ENCODE peak calls at places on chromosomes 11 and 22, in nine cellular contexts. One of them, this sample, is unnamed. For H3K4me1, the result is how much of the 10 kb centered on the place peaks cover.

GRCh38 chr22:23122992-23123803 is 18.6 kb downstream of the RSPH14 start:
- DNase-seq in endodermal cell: no peak
- DNase-seq in psoas muscle: peak
- DNase-seq in heart right ventricle: no peak
- DNase-seq in spleen: no peak
- DNase-seq in body of pancreas: no peak
- DNase-seq in adrenal gland: no peak
- DNase-seq in naive thymus-derived CD4-positive, alpha-beta T cell: no peak
- DNase-seq in cardiac muscle cell: no peak
- DNase-seq in this sample: no peak

GRCh38 chr11:2709429-2709828 is 9.6 kb upstream of the KCNQ1OT1 start:
- DNase-seq in spleen: no peak
- DNase-seq in heart right ventricle: no peak
- DNase-seq in psoas muscle: no peak
- DNase-seq in cardiac muscle cell: peak
- DNase-seq in naive thymus-derived CD4-positive, alpha-beta T cell: no peak
- DNase-seq in adrenal gland: no peak
- DNase-seq in endodermal cell: no peak
- DNase-seq in body of pancreas: no peak
- DNase-seq in this sample: no peak

GRCh38 chr11:61418136-61418535 is 11.6 kb downstream of the CPSF7 start:
- DNase-seq in adrenal gland: no peak
- DNase-seq in heart right ventricle: no peak
- DNase-seq in body of pancreas: no peak
- DNase-seq in naive thymus-derived CD4-positive, alpha-beta T cell: no peak
- DNase-seq in cardiac muscle cell: no peak
- DNase-seq in endodermal cell: no peak
- DNase-seq in psoas muscle: no peak
- DNase-seq in spleen: no peak
- DNase-seq in this sample: no peak

GRCh38 chr11:38824573-38824972 is 2226.5 kb upstream of the RAG2 start:
- DNase-seq in naive thymus-derived CD4-positive, alpha-beta T cell: no peak
- DNase-seq in endodermal cell: peak
- DNase-seq in heart right ventricle: no peak
- DNase-seq in psoas muscle: no peak
- DNase-seq in body of pancreas: no peak
- DNase-seq in cardiac muscle cell: peak
- DNase-seq in adrenal gland: no peak
- DNase-seq in spleen: no peak
- DNase-seq in this sample: no peak

GRCh38 chr11:8262552-8263108 is 1.0 kb downstream of the LMO1 start:
- DNase-seq in spleen: peak
- DNase-seq in adrenal gland: peak
- DNase-seq in heart right ventricle: no peak
- DNase-seq in psoas muscle: peak
- DNase-seq in cardiac muscle cell: peak
- DNase-seq in naive thymus-derived CD4-positive, alpha-beta T cell: no peak
- DNase-seq in endodermal cell: peak
- DNase-seq in body of pancreas: peak
- DNase-seq in this sample: no peak

GRCh38 chr11:86696004-86696403 is 23.6 kb upstream of the ME3 start:
- DNase-seq in adrenal gland: peak
- DNase-seq in psoas muscle: no peak
- DNase-seq in endodermal cell: no peak
- DNase-seq in body of pancreas: no peak
- DNase-seq in naive thymus-derived CD4-positive, alpha-beta T cell: no peak
- DNase-seq in cardiac muscle cell: peak
- DNase-seq in heart right ventricle: no peak
- DNase-seq in spleen: no peak
- DNase-seq in this sample: no peak

GRCh38 chr11:86277741-86278140 is 24.3 kb upstream of the HIKESHI start:
- DNase-seq in body of pancreas: no peak
- DNase-seq in heart right ventricle: no peak
- DNase-seq in spleen: no peak
- DNase-seq in adrenal gland: no peak
- DNase-seq in naive thymus-derived CD4-positive, alpha-beta T cell: no peak
- DNase-seq in psoas muscle: no peak
- DNase-seq in cardiac muscle cell: no peak
- DNase-seq in endodermal cell: no peak
- DNase-seq in this sample: no peak

GRCh38 chr11:102680945-102681344 is 24.6 kb downstream of the MMP27 start:
- DNase-seq in cardiac muscle cell: peak
- DNase-seq in heart right ventricle: no peak
- DNase-seq in naive thymus-derived CD4-positive, alpha-beta T cell: no peak
- DNase-seq in psoas muscle: peak
- DNase-seq in endodermal cell: no peak
- DNase-seq in body of pancreas: no peak
- DNase-seq in spleen: no peak
- DNase-seq in adrenal gland: no peak
- DNase-seq in this sample: no peak

GRCh38 chr22:22125028-22125578 is 119.5 kb upstream of the VPREB1 start:
- DNase-seq in body of pancreas: no peak
- DNase-seq in adrenal gland: no peak
- DNase-seq in spleen: no peak
- DNase-seq in endodermal cell: no peak
- DNase-seq in naive thymus-derived CD4-positive, alpha-beta T cell: no peak
- DNase-seq in heart right ventricle: no peak
- DNase-seq in cardiac muscle cell: no peak
- DNase-seq in psoas muscle: no peak
- DNase-seq in this sample: no peak

GRCh38 chr11:61109671-61110070 is 7.4 kb downstream of the CD5 start:
- DNase-seq in cardiac muscle cell: no peak
- DNase-seq in body of pancreas: no peak
- DNase-seq in heart right ventricle: no peak
- DNase-seq in psoas muscle: no peak
- DNase-seq in endodermal cell: no peak
- DNase-seq in adrenal gland: no peak
- DNase-seq in spleen: no peak
- DNase-seq in naive thymus-derived CD4-positive, alpha-beta T cell: no peak
- DNase-seq in this sample: no peak

GRCh38 chr22:49825944-49826602 is 1.6 kb downstream of the BRD1 start:
- DNase-seq in endodermal cell: no peak
- DNase-seq in adrenal gland: peak
- DNase-seq in heart right ventricle: no peak
- DNase-seq in body of pancreas: no peak
- DNase-seq in spleen: peak
- DNase-seq in psoas muscle: no peak
- DNase-seq in naive thymus-derived CD4-positive, alpha-beta T cell: peak
- DNase-seq in cardiac muscle cell: peak
- DNase-seq in this sample: no peak

GRCh38 chr11:110497204-110497987 is 67.6 kb downstream of the FDX1 start:
- DNase-seq in heart right ventricle: no peak
- DNase-seq in body of pancreas: no peak
- DNase-seq in naive thymus-derived CD4-positive, alpha-beta T cell: no peak
- DNase-seq in cardiac muscle cell: peak
- DNase-seq in endodermal cell: no peak
- DNase-seq in spleen: no peak
- DNase-seq in adrenal gland: no peak
- DNase-seq in psoas muscle: no peak
- DNase-seq in this sample: no peak

DNA sequence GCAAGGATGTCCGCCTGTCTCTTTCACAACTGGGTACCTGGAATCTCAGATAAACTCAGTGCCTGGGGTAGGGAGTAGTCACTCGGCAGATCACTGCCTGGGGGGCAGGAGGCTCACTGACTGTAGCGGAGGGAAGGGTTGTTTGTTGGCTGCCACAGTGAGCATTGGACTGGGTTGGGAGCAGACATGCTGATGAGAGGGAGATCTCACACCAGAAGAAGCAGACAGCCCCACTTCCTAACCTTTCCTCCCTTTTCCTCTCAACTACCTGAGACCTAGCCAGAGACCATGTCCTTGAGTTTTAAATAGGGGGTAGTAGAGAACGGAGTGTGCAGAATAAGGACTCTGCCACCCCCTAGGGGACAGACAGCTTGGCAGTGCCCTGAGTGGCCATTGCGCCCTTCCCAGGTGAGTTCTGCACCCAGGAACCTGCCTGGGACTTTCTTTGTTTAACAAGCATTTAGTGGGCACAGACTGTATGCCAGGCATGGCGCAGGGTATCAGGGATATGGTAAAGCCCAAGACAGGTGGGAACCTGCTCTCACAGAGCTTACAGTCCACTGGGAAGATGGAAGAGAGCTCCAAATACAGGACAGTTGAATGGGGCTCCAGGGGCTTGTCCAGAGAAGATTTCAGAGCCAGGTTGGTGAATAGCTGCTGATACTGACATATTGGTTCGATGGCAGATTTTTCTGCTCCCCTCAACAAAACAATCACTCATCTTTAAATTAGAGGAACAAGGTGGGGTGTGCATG is 115.7 kb upstream of the NNMT start:
- DNase-seq in naive thymus-derived CD4-positive, alpha-beta T cell: no peak
- DNase-seq in cardiac muscle cell: peak
- DNase-seq in psoas muscle: peak
- DNase-seq in heart right ventricle: peak
- DNase-seq in body of pancreas: peak
- DNase-seq in spleen: no peak
- DNase-seq in adrenal gland: no peak
- DNase-seq in endodermal cell: peak
- DNase-seq in this sample: no peak
- H3K4me1 ChIP-seq in naive thymus-derived CD4-positive, alpha-beta T cell: under half
- H3K4me1 ChIP-seq in cardiac muscle cell: under half
- H3K4me1 ChIP-seq in psoas muscle: half or more
- H3K4me1 ChIP-seq in heart right ventricle: half or more
- H3K4me1 ChIP-seq in body of pancreas: half or more
- H3K4me1 ChIP-seq in spleen: half or more
- H3K4me1 ChIP-seq in adrenal gland: half or more
- H3K4me1 ChIP-seq in endodermal cell: under half
- H3K4me1 ChIP-seq in this sample: under half

GRCh38 chr11:12056112-12056511 is 47.7 kb upstream of the DKK3 start:
- DNase-seq in heart right ventricle: no peak
- DNase-seq in psoas muscle: no peak
- DNase-seq in naive thymus-derived CD4-positive, alpha-beta T cell: no peak
- DNase-seq in body of pancreas: no peak
- DNase-seq in adrenal gland: no peak
- DNase-seq in spleen: no peak
- DNase-seq in endodermal cell: no peak
- DNase-seq in cardiac muscle cell: no peak
- DNase-seq in this sample: no peak

GRCh38 chr11:12050911-12051667 is 42.7 kb upstream of the DKK3 start:
- DNase-seq in spleen: no peak
- DNase-seq in psoas muscle: no peak
- DNase-seq in cardiac muscle cell: no peak
- DNase-seq in heart right ventricle: no peak
- DNase-seq in adrenal gland: no peak
- DNase-seq in naive thymus-derived CD4-positive, alpha-beta T cell: no peak
- DNase-seq in body of pancreas: peak
- DNase-seq in endodermal cell: no peak
- DNase-seq in this sample: no peak

GRCh38 chr11:12052676-12053605 is 44.5 kb upstream of the DKK3 start:
- DNase-seq in naive thymus-derived CD4-positive, alpha-beta T cell: no peak
- DNase-seq in adrenal gland: no peak
- DNase-seq in endodermal cell: peak
- DNase-seq in psoas muscle: no peak
- DNase-seq in spleen: no peak
- DNase-seq in body of pancreas: no peak
- DNase-seq in heart right ventricle: no peak
- DNase-seq in cardiac muscle cell: no peak
- DNase-seq in this sample: no peak

GRCh38 chr11:12050470-12050891 is 42.1 kb upstream of the DKK3 start:
- DNase-seq in adrenal gland: no peak
- DNase-seq in psoas muscle: no peak
- DNase-seq in cardiac muscle cell: no peak
- DNase-seq in endodermal cell: no peak
- DNase-seq in spleen: no peak
- DNase-seq in heart right ventricle: no peak
- DNase-seq in body of pancreas: peak
- DNase-seq in naive thymus-derived CD4-positive, alpha-beta T cell: no peak
- DNase-seq in this sample: no peak

DNA sequence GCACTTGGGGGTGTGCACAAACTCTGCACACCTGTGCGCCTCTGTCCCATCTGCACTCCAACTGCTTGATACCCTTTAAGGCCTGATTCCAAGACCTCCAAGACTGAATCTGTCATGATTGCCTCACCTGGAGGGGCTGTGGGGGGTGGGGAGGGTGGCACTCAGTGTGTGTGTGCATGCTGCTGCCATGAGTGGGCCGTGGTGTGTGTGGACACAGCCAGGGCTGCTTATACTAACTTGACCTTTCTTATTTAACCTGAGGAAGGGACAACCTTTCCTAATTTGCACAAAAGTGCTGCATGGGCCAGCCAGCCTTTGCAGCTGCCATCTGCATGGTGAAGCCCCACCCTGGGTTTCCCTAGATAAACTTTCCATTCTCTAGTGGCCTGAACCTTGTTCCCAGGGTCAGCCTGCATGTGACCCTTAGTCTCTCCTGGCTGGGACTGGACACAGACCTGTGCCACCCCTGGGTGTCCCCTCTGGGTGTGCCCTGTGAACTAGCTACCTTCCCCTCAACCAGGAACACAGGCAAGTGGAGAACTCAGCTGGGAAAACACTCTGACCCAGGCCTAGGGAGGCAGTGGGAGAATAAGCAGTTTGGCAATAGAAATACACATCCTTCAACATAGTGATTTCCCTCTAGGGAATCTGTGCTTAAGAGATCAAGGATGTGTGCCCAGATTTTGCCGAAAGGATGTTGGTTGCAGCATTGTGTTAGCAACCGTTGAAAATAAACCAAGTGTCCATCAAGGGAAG is 45.4 kb upstream of the DKK3 start:
- DNase-seq in cardiac muscle cell: peak
- DNase-seq in spleen: no peak
- DNase-seq in body of pancreas: no peak
- DNase-seq in endodermal cell: no peak
- DNase-seq in adrenal gland: no peak
- DNase-seq in naive thymus-derived CD4-positive, alpha-beta T cell: no peak
- DNase-seq in psoas muscle: no peak
- DNase-seq in heart right ventricle: no peak
- DNase-seq in this sample: no peak
- H3K4me1 ChIP-seq in cardiac muscle cell: under half
- H3K4me1 ChIP-seq in spleen: under half
- H3K4me1 ChIP-seq in body of pancreas: under half
- H3K4me1 ChIP-seq in endodermal cell: under half
- H3K4me1 ChIP-seq in adrenal gland: under half
- H3K4me1 ChIP-seq in naive thymus-derived CD4-positive, alpha-beta T cell: under half
- H3K4me1 ChIP-seq in psoas muscle: under half
- H3K4me1 ChIP-seq in heart right ventricle: under half
- H3K4me1 ChIP-seq in this sample: under half

GRCh38 chr11:120124355-120124754 is 13.6 kb downstream of the TRIM29 start:
- DNase-seq in naive thymus-derived CD4-positive, alpha-beta T cell: no peak
- DNase-seq in heart right ventricle: no peak
- DNase-seq in adrenal gland: no peak
- DNase-seq in cardiac muscle cell: no peak
- DNase-seq in psoas muscle: no peak
- DNase-seq in spleen: no peak
- DNase-seq in endodermal cell: no peak
- DNase-seq in body of pancreas: no peak
- DNase-seq in this sample: no peak
- H3K4me1 ChIP-seq in naive thymus-derived CD4-positive, alpha-beta T cell: under half
- H3K4me1 ChIP-seq in heart right ventricle: under half
- H3K4me1 ChIP-seq in adrenal gland: under half
- H3K4me1 ChIP-seq in cardiac muscle cell: under half
- H3K4me1 ChIP-seq in psoas muscle: under half
- H3K4me1 ChIP-seq in spleen: under half
- H3K4me1 ChIP-seq in endodermal cell: under half
- H3K4me1 ChIP-seq in body of pancreas: under half
- H3K4me1 ChIP-seq in this sample: under half

DNA sequence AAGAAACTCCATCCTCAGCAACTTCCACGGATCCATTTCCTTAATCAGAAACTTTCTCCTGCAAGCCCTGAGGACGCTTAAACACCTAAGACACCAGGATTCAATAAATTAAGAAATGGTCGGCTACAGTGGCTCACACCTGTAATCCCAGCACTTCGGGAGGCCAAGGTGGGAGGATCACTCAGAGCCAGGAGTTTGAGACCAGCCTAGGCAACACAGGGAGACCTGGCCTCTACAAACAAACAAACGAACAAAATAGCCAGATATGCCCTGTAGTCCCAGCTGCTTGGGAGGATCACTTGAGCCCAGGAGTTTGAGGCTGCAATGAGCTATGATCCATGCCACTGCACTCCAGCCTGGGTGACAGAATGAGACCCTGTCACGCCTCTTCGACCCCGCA is 46.7 kb downstream of the RPUSD4 start:
- DNase-seq in adrenal gland: no peak
- DNase-seq in psoas muscle: no peak
- DNase-seq in endodermal cell: no peak
- DNase-seq in naive thymus-derived CD4-positive, alpha-beta T cell: no peak
- DNase-seq in cardiac muscle cell: no peak
- DNase-seq in body of pancreas: no peak
- DNase-seq in spleen: peak
- DNase-seq in heart right ventricle: no peak
- DNase-seq in this sample: no peak
- H3K4me1 ChIP-seq in adrenal gland: under half
- H3K4me1 ChIP-seq in psoas muscle: under half
- H3K4me1 ChIP-seq in endodermal cell: under half
- H3K4me1 ChIP-seq in naive thymus-derived CD4-positive, alpha-beta T cell: under half
- H3K4me1 ChIP-seq in cardiac muscle cell: under half
- H3K4me1 ChIP-seq in body of pancreas: under half
- H3K4me1 ChIP-seq in spleen: under half
- H3K4me1 ChIP-seq in heart right ventricle: under half
- H3K4me1 ChIP-seq in this sample: under half